ENCODE peak calls at places on chromosomes 6 and 20, in six cellular contexts. U is lung, O is GM20000, P is AG10803, S is Peyer's patch, V is choroid plexus epithelial cell. Z is an unnamed sample.

GRCh38 chr6:40791004-40791403 is 203.8 kb upstream of the LRFN2 start:
- DNase-seq in V (no peak), U (no peak), O (no peak), S (no peak), P (peak), Z (no peak)

GRCh38 chr6:169935348-169935718 is 183.9 kb downstream of the ERMARD start:
- DNase-seq in P (no peak), S (no peak), V (no peak), U (no peak), O (no peak), Z (no peak)

GRCh38 chr6:95923518-95923917 is 92.3 kb upstream of the FUT9 start:
- DNase-seq in S (no peak), P (no peak), V (no peak), U (no peak), O (peak), Z (no peak)

GRCh38 chr6:31576897-31577341 is 1.6 kb downstream of the TNF start:
- DNase-seq in S (peak), P (no peak), V (no peak), O (peak), U (no peak), Z (no peak)

GRCh38 chr6:10269814-10270472 is 144.9 kb downstream of the TFAP2A start:
- DNase-seq in V (no peak), P (no peak), O (no peak), U (no peak), S (no peak), Z (no peak)

GRCh38 chr20:59495894-59496510 is 108.3 kb upstream of the PHACTR3 start:
- DNase-seq in P (peak), U (peak), V (peak), S (peak), O (peak), Z (peak)

GRCh38 chr6:150301871-150302800 is 66.7 kb upstream of the IYD start:
- DNase-seq in O (peak), P (peak), U (no peak), V (peak), S (no peak), Z (peak)

GRCh38 chr6:21596379-21597242 is 3.1 kb downstream of the SOX4 start:
- DNase-seq in O (peak), S (peak), V (peak), P (peak), U (peak), Z (peak)

GRCh38 chr6:10385512-10386132 is 29.3 kb downstream of the TFAP2A start:
- DNase-seq in P (no peak), U (no peak), V (no peak), S (no peak), O (no peak), Z (no peak)

GRCh38 chr20:41175727-41176330 is 38.5 kb downstream of the PLCG1 start:
- DNase-seq in P (no peak), O (no peak), V (no peak), U (no peak), S (no peak), Z (no peak)

GRCh38 chr20:24718696-24719095 is 230.4 kb upstream of the CST7 start:
- DNase-seq in V (no peak), S (no peak), P (no peak), O (no peak), U (peak), Z (no peak)

GRCh38 chr6:22904413-22904812 is 335.0 kb downstream of the HDGFL1 start:
- DNase-seq in V (peak), S (no peak), O (no peak), P (no peak), U (no peak), Z (peak)

GRCh38 chr6:71977860-71978259 is 91.5 kb downstream of the RIMS1 start:
- DNase-seq in V (peak), P (no peak), U (no peak), S (no peak), O (no peak), Z (no peak)

GRCh38 chr20:2408111-2408510 is 27.4 kb downstream of the TGM6 start:
- DNase-seq in U (no peak), P (no peak), S (no peak), O (no peak), V (no peak), Z (no peak)

GRCh38 chr6:108531332-108531731 is 29.4 kb upstream of the FOXO3 start:
- DNase-seq in S (no peak), P (no peak), U (no peak), V (no peak), O (no peak), Z (no peak)

GRCh38 chr20:19260412-19261090 is 48.1 kb downstream of the SLC24A3 start:
- DNase-seq in V (no peak), O (no peak), P (peak), S (no peak), U (no peak), Z (no peak)

GRCh38 chr6:169921853-169922779 is 170.7 kb downstream of the ERMARD start:
- DNase-seq in P (no peak), U (no peak), O (no peak), V (no peak), S (peak), Z (no peak)

GRCh38 chr6:680666-681374 is 12.1 kb downstream of the EXOC2 start:
- DNase-seq in S (no peak), O (no peak), P (no peak), U (no peak), V (no peak), Z (no peak)

GRCh38 chr6:147870745-147871144 is 362.3 kb downstream of the SAMD5 start:
- DNase-seq in U (no peak), S (no peak), V (no peak), O (no peak), P (no peak), Z (no peak)

GRCh38 chr20:39282619-39283092 is 320.5 kb downstream of the DHX35 start:
- DNase-seq in V (no peak), P (no peak), O (no peak), S (no peak), U (no peak), Z (no peak)

GRCh38 chr6:134600671-134601070 is 282.8 kb upstream of the SGK1 start:
- DNase-seq in V (no peak), P (no peak), S (no peak), O (no peak), U (no peak), Z (no peak)

GRCh38 chr20:37564388-37565133 is 36.9 kb upstream of the BLCAP start:
- DNase-seq in P (peak), S (peak), V (peak), O (peak), U (no peak), Z (peak)

GRCh38 chr6:40587240-40588069 is at the start of gene LRFN2:
- DNase-seq in V (peak), P (peak), O (peak), U (peak), S (peak), Z (peak)

GRCh38 chr6:42352856-42353564 is 98.7 kb downstream of the TRERF1 start:
- DNase-seq in V (peak), O (no peak), S (peak), U (no peak), P (peak), Z (no peak)

GRCh38 chr20:37911838-37912273 is 8.9 kb downstream of the VSTM2L start:
- DNase-seq in O (no peak), P (peak), V (peak), S (peak), U (no peak), Z (no peak)

GRCh38 chr20:18197382-18198070 is 59.9 kb downstream of the KAT14 start:
- DNase-seq in O (no peak), P (no peak), V (no peak), S (no peak), U (no peak), Z (peak)

GRCh38 chr6:33312361-33313104 is 1.3 kb downstream of the TAPBP start:
- DNase-seq in U (peak), P (peak), O (peak), V (peak), S (peak), Z (peak)

GRCh38 chr6:33314943-33315752 is 1.3 kb upstream of the TAPBP start:
- DNase-seq in O (peak), P (no peak), U (no peak), S (peak), V (peak), Z (peak)

GRCh38 chr6:33313709-33314514 is at the start of gene TAPBP:
- DNase-seq in O (peak), U (peak), P (peak), V (peak), S (peak), Z (peak)

GRCh38 chr6:33314515-33314942 is 651 bp upstream of the TAPBP start:
- DNase-seq in S (peak), O (peak), U (peak), P (peak), V (peak), Z (peak)

DNA sequence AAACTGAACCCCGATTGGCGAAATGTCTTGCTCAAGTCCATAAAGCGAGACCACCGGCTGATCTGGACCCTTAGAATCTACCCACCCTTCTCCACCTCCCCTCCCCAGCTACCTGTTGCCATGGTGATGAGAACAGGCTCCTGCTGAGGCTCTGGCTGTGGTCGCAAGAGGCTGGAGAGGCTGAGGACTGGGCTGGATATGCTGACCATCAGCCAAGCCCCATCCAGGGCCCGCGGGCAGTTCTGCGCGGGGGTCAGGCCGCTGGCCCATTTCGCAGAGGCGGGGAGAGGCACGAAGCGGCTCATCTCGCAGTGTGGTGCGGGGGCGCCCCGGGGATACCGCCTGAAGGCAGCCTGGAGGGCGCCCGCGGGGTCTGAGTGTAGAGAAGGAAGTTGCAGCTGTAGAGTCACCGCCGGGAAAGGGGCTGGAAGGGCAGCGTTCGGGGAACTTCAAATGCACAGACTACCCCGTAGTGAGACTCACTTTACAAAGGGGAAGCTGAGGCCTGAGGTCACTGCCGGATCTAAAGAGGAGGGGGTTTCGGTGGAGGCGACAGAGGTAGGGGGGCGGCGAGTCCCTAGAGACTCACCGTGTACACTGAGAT is 671 bp downstream of the TAPBP start:
- DNase-seq in V (peak), O (peak), S (peak), U (no peak), P (no peak), Z (peak)
- TF ChIP-seq CTCF in V (no peak), O (no peak), S (no peak), U (no peak), P (no peak), Z (no peak)

GRCh38 chr6:12603711-12604049 is 112.9 kb upstream of the PHACTR1 start:
- DNase-seq in U (no peak), S (no peak), V (no peak), O (no peak), P (no peak), Z (no peak)
- TF ChIP-seq CTCF in U (no peak), S (no peak), V (no peak), O (no peak), P (no peak), Z (no peak)

DNA sequence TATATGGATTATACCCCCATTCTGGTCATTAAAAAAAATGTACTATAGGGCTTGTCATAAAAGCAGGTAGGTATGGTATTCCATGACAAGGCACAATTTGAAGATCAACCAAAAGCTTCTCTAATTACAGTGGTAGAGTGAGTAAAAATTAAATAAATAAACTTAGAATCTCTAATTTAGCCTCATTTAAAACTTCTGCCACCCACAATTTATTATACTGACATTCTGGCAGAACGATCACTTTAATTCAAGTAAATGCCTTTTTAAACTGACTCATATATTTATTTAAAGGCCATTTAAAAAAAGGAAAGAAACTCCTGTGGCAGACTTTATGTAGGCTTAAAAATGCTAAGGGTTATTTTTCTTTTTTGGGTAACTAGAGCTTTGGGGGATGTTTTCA is 68.3 kb upstream of the PHACTR2 start:
- DNase-seq in S (no peak), V (no peak), O (no peak), U (no peak), P (no peak), Z (no peak)
- TF ChIP-seq CTCF in S (no peak), V (no peak), O (no peak), U (no peak), P (no peak), Z (no peak)

DNA sequence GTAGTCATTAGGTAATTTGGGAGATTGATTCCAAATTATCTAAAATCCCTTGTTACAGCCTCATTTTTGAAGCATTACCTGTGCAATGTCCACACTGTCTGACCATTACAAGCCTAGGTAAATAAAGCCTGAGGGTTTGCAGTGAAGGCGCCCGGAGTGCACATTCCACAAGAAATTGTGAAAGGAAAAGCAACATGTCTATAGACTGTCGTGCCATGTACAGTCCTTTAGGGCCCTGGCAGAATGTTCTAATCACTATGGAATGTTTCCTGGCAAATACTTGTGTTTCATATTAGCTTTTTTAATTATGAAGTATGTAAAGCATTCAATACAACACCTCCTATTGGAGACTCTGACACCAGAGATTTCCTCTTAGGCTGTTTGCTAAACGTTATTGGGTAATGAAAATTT is 28.9 kb downstream of the PREP start:
- DNase-seq in P (peak), V (peak), S (no peak), U (peak), O (no peak), Z (peak)
- TF ChIP-seq CTCF in P (no peak), V (no peak), S (no peak), U (no peak), O (no peak), Z (no peak)

DNA sequence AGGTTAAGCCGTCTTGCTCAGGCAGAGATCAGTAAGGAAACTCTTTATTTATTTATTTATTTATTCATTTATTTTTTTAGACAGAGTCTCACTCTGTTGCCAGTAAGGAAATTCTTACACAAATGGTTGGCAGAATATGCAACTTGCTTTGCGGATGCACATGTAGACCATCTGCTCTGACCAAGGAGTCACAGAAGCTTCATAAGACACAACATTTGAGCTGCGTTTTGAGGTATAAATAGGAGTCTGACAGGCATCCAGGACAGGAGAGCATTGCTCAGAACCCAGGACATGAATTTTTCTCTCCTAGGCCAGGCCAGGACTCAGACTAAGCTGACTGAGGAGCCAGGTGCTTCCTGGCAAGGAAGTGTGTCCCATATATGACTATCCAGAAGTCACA is 43.9 kb downstream of the HLA-A start:
- DNase-seq in P (no peak), S (no peak), O (no peak), V (no peak), U (no peak), Z (no peak)
- TF ChIP-seq CTCF in P (no peak), S (no peak), O (no peak), V (no peak), U (no peak), Z (no peak)

GRCh38 chr6:159168536-159169192 is 536 bp upstream of the FNDC1 start:
- DNase-seq in V (no peak), O (no peak), P (peak), S (peak), U (peak), Z (peak)
- TF ChIP-seq CTCF in V (peak), O (no peak), P (peak), S (no peak), U (no peak), Z (peak)

DNA sequence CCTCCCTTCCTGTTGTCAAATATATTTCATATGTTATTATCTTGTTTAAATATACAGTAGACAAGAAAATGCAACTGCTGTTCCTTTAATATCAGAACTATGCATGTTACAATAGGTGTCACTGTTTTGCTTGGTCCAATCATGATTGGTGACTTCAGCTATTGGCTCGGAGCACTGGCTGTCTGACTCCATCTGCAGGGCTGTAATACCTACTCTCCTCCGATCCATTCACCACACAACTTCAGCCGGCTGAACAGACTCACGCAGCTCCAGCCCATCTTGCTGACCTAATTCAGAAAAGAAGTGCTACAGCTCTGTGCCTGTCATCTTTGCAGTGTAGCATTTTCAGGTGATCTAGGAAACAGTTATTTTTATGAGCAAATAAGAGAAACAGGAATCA is at the start of gene BTBD3:
- DNase-seq in P (peak), S (peak), U (peak), O (peak), V (peak), Z (no peak)
- TF ChIP-seq CTCF in P (peak), S (no peak), U (no peak), O (no peak), V (peak), Z (no peak)